ENCODE peak calls at places on chromosomes 6 and 20, in five cellular contexts. N is HTR-8/SVneo; O is NCI-H1105; C is stimulated activated CD8-positive, alpha-beta memory T cell treated with anti-CD3 and anti-CD28 coated beads, Interleukin-15, amount 100 ng/mL, for 1 hour; Q is NCI-H2081. L is an unnamed sample.

GRCh38 chr6:63347599-63347998 is 27.8 kb upstream of the LGSN start:
- DNase-seq in N (peak), O (no peak), C (no peak), Q (no peak), L (no peak)

GRCh38 chr6:150152891-150153876 is 10.3 kb downstream of the PPP1R14C start:
- DNase-seq in N (no peak), O (no peak), C (no peak), Q (no peak), L (no peak)

GRCh38 chr20:44967207-44967807 is 995 bp downstream of the STK4 start:
- DNase-seq in N (no peak), O (no peak), C (no peak), Q (peak), L (peak)

GRCh38 chr6:71289039-71289801 is 609 bp downstream of the OGFRL1 start:
- DNase-seq in N (no peak), O (peak), C (no peak), Q (peak), L (no peak)

GRCh38 chr20:57061058-57061900 is 205.2 kb downstream of the BMP7 start:
- DNase-seq in N (peak), O (peak), C (no peak), Q (no peak), L (no peak)

GRCh38 chr20:51426879-51427624 is 115.5 kb downstream of the NFATC2 start:
- DNase-seq in N (no peak), O (no peak), C (no peak), Q (no peak), L (no peak)

GRCh38 chr6:14822012-14822553 is 423.8 kb upstream of the JARID2 start:
- DNase-seq in N (no peak), O (no peak), C (no peak), Q (no peak), L (no peak)

GRCh38 chr6:5677219-5678000 is 329.3 kb downstream of the NRN1 start:
- DNase-seq in N (no peak), O (no peak), C (no peak), Q (no peak), L (no peak)

GRCh38 chr20:50447817-50448216 is 62.4 kb upstream of the PTPN1 start:
- DNase-seq in N (no peak), O (no peak), C (no peak), Q (no peak), L (no peak)

GRCh38 chr20:50259705-50260479 is 69.3 kb downstream of the CEBPB start:
- DNase-seq in N (no peak), O (no peak), C (no peak), Q (no peak), L (no peak)

GRCh38 chr20:58694241-58695083 is 1.9 kb downstream of the NPEPL1 start:
- DNase-seq in N (no peak), O (no peak), C (no peak), Q (no peak), L (no peak)

GRCh38 chr6:18207438-18207837 is 52.2 kb downstream of the KDM1B start:
- DNase-seq in N (no peak), O (peak), C (no peak), Q (peak), L (no peak)

GRCh38 chr6:13395272-13396237 is 67.2 kb upstream of the TBC1D7 start:
- DNase-seq in N (peak), O (peak), C (no peak), Q (peak), L (no peak)

GRCh38 chr6:123017313-123017712 is 21.3 kb downstream of the CLVS2 start:
- DNase-seq in N (no peak), O (no peak), C (no peak), Q (no peak), L (no peak)

GRCh38 chr20:22576273-22576672 is 8.1 kb downstream of the FOXA2 start:
- DNase-seq in N (no peak), O (no peak), C (no peak), Q (peak), L (no peak)

GRCh38 chr6:125750692-125751333 is 1.4 kb downstream of the HEY2 start:
- DNase-seq in N (no peak), O (no peak), C (no peak), Q (no peak), L (no peak)

GRCh38 chr20:7094438-7094997 is 327.0 kb downstream of the BMP2 start:
- DNase-seq in N (no peak), O (peak), C (no peak), Q (peak), L (no peak)

GRCh38 chr6:122622404-122622938 is 12.3 kb downstream of the PKIB start:
- DNase-seq in N (no peak), O (peak), C (no peak), Q (peak), L (no peak)

GRCh38 chr6:40962241-40962640 is 76.8 kb downstream of the UNC5CL start:
- DNase-seq in N (peak), O (no peak), C (no peak), Q (no peak), L (no peak)

GRCh38 chr20:44248420-44248759 is 1.3 kb downstream of the GDAP1L1 start:
- DNase-seq in N (no peak), O (no peak), C (no peak), Q (no peak), L (no peak)

GRCh38 chr20:25063981-25064380 is 6.0 kb upstream of the ACSS1 start:
- DNase-seq in N (no peak), O (no peak), C (no peak), Q (no peak), L (no peak)

GRCh38 chr6:71349976-71350615 is 61.5 kb downstream of the OGFRL1 start:
- DNase-seq in N (no peak), O (no peak), C (no peak), Q (no peak), L (no peak)

GRCh38 chr6:42911171-42912021 is 4.5 kb upstream of the PTCRA start:
- DNase-seq in N (no peak), O (no peak), C (no peak), Q (no peak), L (no peak)

GRCh38 chr6:27096834-27097511 is 150.5 kb upstream of the PRSS16 start:
- DNase-seq in N (peak), O (no peak), C (no peak), Q (no peak), L (no peak)